ENCODE peak calls at places on chromosomes 2 and 18, in eight cellular contexts. F is transverse colon, C is left lung, A is AG10803, Q is neural progenitor cell, P is epithelial cell of proximal tubule, Z is pancreas, L is esophagus squamous epithelium. V is an unnamed sample.

GRCh38 chr18:45879681-45880655 is 54.5 kb downstream of the SIGLEC15 start:
- DNase-seq in F (peak), C (peak), A (peak), Q (peak), P (no peak), Z (peak), L (no peak), V (no peak)

GRCh38 chr2:96514521-96514920 is 9.4 kb upstream of the NEURL3 start:
- DNase-seq in F (no peak), C (peak), A (no peak), Q (no peak), P (no peak), Z (no peak), L (no peak), V (no peak)

GRCh38 chr2:238423561-238424312 is 3.0 kb upstream of the ASB1 start:
- DNase-seq in F (no peak), C (peak), A (no peak), Q (no peak), P (no peak), Z (no peak), L (no peak), V (no peak)

GRCh38 chr18:43192408-43192807 is 76.9 kb upstream of the RIT2 start:
- DNase-seq in F (no peak), C (no peak), A (no peak), Q (no peak), P (no peak), Z (no peak), L (no peak), V (no peak)

GRCh38 chr2:85376291-85377065 is 21.9 kb downstream of the ELMOD3 start:
- DNase-seq in F (no peak), C (no peak), A (peak), Q (no peak), P (no peak), Z (no peak), L (no peak), V (no peak)

GRCh38 chr2:164840930-164841718 is 499 bp downstream of the COBLL1 start:
- DNase-seq in F (peak), C (peak), A (peak), Q (peak), P (no peak), Z (peak), L (no peak), V (no peak)

GRCh38 chr2:98134601-98135000 is 47.6 kb downstream of the VWA3B start:
- DNase-seq in F (no peak), C (no peak), A (no peak), Q (no peak), P (no peak), Z (no peak), L (no peak), V (no peak)

GRCh38 chr18:46110406-46110805 is 6.2 kb downstream of the HAUS1 start:
- DNase-seq in F (no peak), C (no peak), A (no peak), Q (no peak), P (no peak), Z (no peak), L (no peak), V (no peak)

GRCh38 chr2:6290626-6291025 is 575.1 kb downstream of the CMPK2 start:
- DNase-seq in F (no peak), C (no peak), A (no peak), Q (no peak), P (no peak), Z (no peak), L (no peak), V (no peak)

GRCh38 chr2:180604077-180604476 is 376.3 kb upstream of the UBE2E3 start:
- DNase-seq in F (peak), C (no peak), A (no peak), Q (peak), P (no peak), Z (no peak), L (no peak), V (no peak)

GRCh38 chr18:7117390-7118355 is at the start of gene LAMA1:
- DNase-seq in F (no peak), C (peak), A (no peak), Q (peak), P (no peak), Z (peak), L (no peak), V (no peak)

GRCh38 chr2:165407464-165407863 is 62.0 kb upstream of the CSRNP3 start:
- DNase-seq in F (no peak), C (no peak), A (no peak), Q (no peak), P (no peak), Z (no peak), L (no peak), V (no peak)

GRCh38 chr2:234024304-234024703 is 26.2 kb upstream of the SPP2 start:
- DNase-seq in F (no peak), C (no peak), A (no peak), Q (no peak), P (no peak), Z (no peak), L (no peak), V (no peak)

GRCh38 chr2:134218928-134219707 is 34.8 kb upstream of the MGAT5 start:
- DNase-seq in F (peak), C (no peak), A (no peak), Q (no peak), P (no peak), Z (no peak), L (no peak), V (no peak)

GRCh38 chr2:27773959-27774358 is 2.4 kb downstream of the MRPL33 start:
- DNase-seq in F (no peak), C (no peak), A (no peak), Q (no peak), P (no peak), Z (no peak), L (no peak), V (no peak)
- H3K4me3 ChIP-seq in F (no peak), C (peak), A (no peak), Q (no peak), P (peak), Z (no peak), L (no peak), V (no peak)

DNA sequence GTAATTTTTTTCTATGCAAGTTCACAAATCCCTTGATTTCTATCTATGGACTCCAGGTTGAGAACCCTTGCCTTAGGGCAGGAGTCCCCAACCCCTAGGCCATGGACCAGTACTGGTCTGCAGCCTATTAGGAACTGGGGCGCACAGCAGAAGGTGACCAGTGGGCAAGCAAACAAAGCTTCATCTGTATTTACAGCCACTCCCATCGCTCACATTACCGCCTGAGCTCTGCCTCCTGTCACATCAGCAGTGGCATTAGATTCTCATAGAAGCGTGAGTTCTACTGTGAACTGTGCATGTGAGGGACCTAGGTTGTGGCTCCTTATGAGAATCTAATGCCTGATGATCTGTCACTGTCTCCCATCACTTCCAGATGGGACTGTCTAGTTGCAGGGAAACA is 70.2 kb upstream of the SMAD2 start:
- DNase-seq in F (no peak), C (no peak), A (no peak), Q (no peak), P (no peak), Z (no peak), L (no peak), V (no peak)
- TF ChIP-seq CTCF in F (no peak), C (no peak), A (no peak), Q (no peak), P (no peak), Z (no peak), L (no peak), V (no peak)

DNA sequence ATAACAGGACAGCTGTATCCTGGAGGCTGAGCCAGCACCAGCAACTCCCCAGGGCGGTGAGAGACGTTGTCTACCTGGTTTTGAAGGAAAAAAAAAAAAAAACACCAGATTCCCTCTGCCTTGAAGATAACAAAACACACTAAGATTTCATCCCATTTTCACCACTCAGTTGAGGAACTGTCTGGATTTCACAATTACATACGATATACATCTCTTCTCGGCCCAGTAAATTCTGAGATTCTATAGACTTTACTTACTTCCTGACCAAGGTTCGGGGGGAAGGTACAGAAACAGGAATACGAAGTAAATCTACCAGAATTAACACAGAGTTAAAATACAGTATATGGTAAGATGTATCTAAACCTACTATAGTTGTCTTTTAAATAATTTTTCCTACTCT is 8.4 kb downstream of the ZNF516 start:
- DNase-seq in F (no peak), C (no peak), A (no peak), Q (no peak), P (no peak), Z (no peak), L (no peak), V (no peak)
- H3K4me3 ChIP-seq in F (no peak), C (no peak), A (no peak), Q (no peak), P (no peak), Z (no peak), L (no peak), V (no peak)

DNA sequence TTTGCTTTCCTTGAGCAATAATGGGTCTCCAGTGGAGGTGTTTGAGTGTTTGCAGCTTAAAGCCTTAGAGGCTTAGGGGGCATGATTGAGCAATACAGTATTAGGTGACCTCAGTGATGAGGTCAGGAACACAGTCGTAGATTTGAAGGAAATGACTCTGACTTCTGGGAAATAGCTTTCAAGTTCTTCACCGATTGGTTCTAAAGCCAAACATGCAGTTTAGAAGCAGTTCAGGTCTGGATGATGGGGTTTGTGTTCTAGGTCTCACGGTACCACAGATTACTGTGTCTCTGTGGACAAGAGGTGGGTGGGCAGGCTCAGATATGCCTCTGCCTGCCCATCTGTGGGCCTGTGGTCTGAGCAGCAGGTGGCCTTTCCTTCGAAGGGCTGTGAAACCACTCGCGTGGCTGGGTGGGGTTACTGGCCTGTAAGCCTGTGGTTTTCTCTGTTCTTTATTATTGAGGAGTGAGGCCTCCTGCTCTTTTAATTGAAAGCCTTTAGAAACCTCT is 7.8 kb downstream of the MTHFD2 start:
- DNase-seq in F (peak), C (no peak), A (peak), Q (no peak), P (peak), Z (no peak), L (no peak), V (no peak)
- TF ChIP-seq CTCF in F (no peak), C (no peak), A (no peak), Q (no peak), P (no peak), Z (no peak), L (no peak), V (no peak)

GRCh38 chr18:31825772-31826171 is 65.1 kb upstream of the SLC25A52 start:
- DNase-seq in F (no peak), C (no peak), A (no peak), Q (peak), P (no peak), Z (no peak), L (no peak), V (no peak)

GRCh38 chr18:31819925-31820229 is 59.2 kb upstream of the SLC25A52 start:
- DNase-seq in F (no peak), C (no peak), A (no peak), Q (no peak), P (no peak), Z (no peak), L (no peak), V (no peak)

GRCh38 chr18:31819106-31819924 is 58.6 kb upstream of the SLC25A52 start:
- DNase-seq in F (no peak), C (no peak), A (peak), Q (peak), P (no peak), Z (no peak), L (no peak), V (peak)

DNA sequence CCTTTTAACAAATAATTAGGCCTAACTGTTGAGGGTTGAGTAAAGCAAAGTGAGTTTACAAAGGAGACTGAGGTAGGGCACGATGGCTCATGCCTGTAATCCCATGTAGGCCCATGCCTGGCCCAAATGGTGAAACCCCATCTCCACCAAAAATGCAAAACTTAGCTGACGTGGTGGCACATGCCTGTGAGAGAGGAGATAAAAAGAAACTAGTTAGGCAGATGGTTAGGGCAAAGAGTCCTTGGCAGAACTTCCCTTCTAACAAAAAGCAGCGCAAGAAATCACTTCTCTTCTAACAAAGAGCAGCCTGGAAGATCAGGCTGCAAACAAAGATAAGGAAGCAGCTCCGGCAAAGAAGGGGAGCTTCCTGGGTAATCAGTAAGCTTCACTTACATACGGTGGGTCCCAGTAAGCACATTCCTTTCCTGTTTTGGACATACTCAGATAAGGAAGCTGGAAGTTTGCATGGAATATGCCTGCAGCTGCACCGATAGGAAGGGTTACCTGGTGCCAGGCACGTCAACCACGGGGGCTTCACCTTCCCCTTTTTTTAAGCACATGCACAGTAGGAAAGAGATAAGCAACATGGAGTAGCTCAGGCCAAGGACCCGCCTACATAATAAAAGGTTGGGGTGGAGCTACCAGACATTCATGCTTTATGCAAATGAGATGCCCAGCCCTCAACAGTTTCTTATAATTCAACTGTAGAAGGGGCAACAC is 60.9 kb upstream of the SLC25A52 start:
- DNase-seq in F (no peak), C (no peak), A (no peak), Q (no peak), P (no peak), Z (no peak), L (no peak), V (no peak)
- H3K4me3 ChIP-seq in F (no peak), C (no peak), A (no peak), Q (no peak), P (no peak), Z (no peak), L (no peak), V (no peak)

V was measured in LNCaP clone FGC.